ENCODE peak calls at places on chromosome 9, in six cellular contexts. C is fibroblast of the aortic adventitia, K is brain microvascular endothelial cell, N is astrocyte, U is GM12865, M is gastrocnemius medialis. F is an unnamed sample.

GRCh38 chr9:99027414-99027813 is 77.5 kb upstream of the TGFBR1 start:
- DNase-seq in C (no peak), K (no peak), N (no peak), U (no peak), M (no peak), F (no peak)

GRCh38 chr9:97500765-97501176 is 695 bp upstream of the TMOD1 start:
- DNase-seq in C (no peak), K (no peak), N (no peak), U (no peak), M (no peak), F (no peak)

GRCh38 chr9:22203371-22204138 is 194.4 kb upstream of the CDKN2B start:
- DNase-seq in C (peak), K (no peak), N (peak), U (no peak), M (no peak), F (no peak)

GRCh38 chr9:69324549-69325401 is at the start of gene ENTREP1:
- DNase-seq in C (peak), K (no peak), N (peak), U (no peak), M (peak), F (peak)

GRCh38 chr9:129491486-129491855 is 129.4 kb downstream of the C9orf50 start:
- DNase-seq in C (no peak), K (no peak), N (no peak), U (no peak), M (no peak), F (no peak)

GRCh38 chr9:88006511-88007290 is 32.4 kb upstream of the CDK20 start:
- DNase-seq in C (no peak), K (no peak), N (no peak), U (peak), M (no peak), F (no peak)

GRCh38 chr9:114497727-114498382 is 7.4 kb downstream of the WHRN start:
- DNase-seq in C (no peak), K (no peak), N (no peak), U (no peak), M (no peak), F (no peak)

GRCh38 chr9:122904466-122904822 is 715 bp downstream of the RC3H2 start:
- DNase-seq in C (peak), K (peak), N (peak), U (peak), M (no peak), F (peak)

GRCh38 chr9:96117398-96118060 is 184.4 kb downstream of the HSD17B3 start:
- DNase-seq in C (no peak), K (no peak), N (no peak), U (peak), M (no peak), F (no peak)

GRCh38 chr9:135047026-135047350 is 40.5 kb upstream of the OLFM1 start:
- DNase-seq in C (no peak), K (no peak), N (no peak), U (no peak), M (no peak), F (no peak)

GRCh38 chr9:22240619-22241018 is 206.0 kb upstream of the DMRTA1 start:
- DNase-seq in C (peak), K (peak), N (peak), U (peak), M (no peak), F (no peak)

GRCh38 chr9:89005323-89005722 is 14.1 kb downstream of the S1PR3 start:
- DNase-seq in C (no peak), K (no peak), N (no peak), U (no peak), M (no peak), F (no peak)

GRCh38 chr9:10212702-10213101 is 400.1 kb downstream of the PTPRD start:
- DNase-seq in C (no peak), K (no peak), N (no peak), U (no peak), M (no peak), F (no peak)

GRCh38 chr9:22238809-22239684 is 207.6 kb upstream of the DMRTA1 start:
- DNase-seq in C (peak), K (peak), N (peak), U (peak), M (no peak), F (no peak)

GRCh38 chr9:546797-547223 is 294.7 kb upstream of the DMRT1 start:
- DNase-seq in C (peak), K (no peak), N (peak), U (peak), M (peak), F (no peak)

GRCh38 chr9:120714846-120715231 is 569 bp upstream of the MEGF9 start:
- DNase-seq in C (no peak), K (no peak), N (no peak), U (no peak), M (peak), F (no peak)

GRCh38 chr9:93911871-93912554 is 43.1 kb downstream of the BARX1 start:
- DNase-seq in C (no peak), K (no peak), N (no peak), U (no peak), M (no peak), F (no peak)

GRCh38 chr9:14301006-14301405 is 12.9 kb downstream of the NFIB start:
- DNase-seq in C (no peak), K (no peak), N (no peak), U (no peak), M (no peak), F (no peak)

GRCh38 chr9:127437497-127438264 is 13.5 kb downstream of the ZNF79 start:
- DNase-seq in C (no peak), K (no peak), N (no peak), U (no peak), M (no peak), F (no peak)

GRCh38 chr9:64128572-64128971 is 1156.4 kb downstream of the FOXD4L5 start:
- DNase-seq in C (no peak), K (no peak), N (no peak), U (no peak), M (no peak), F (no peak)

GRCh38 chr9:130183133-130183762 is 11.0 kb downstream of the NCS1 start:
- DNase-seq in C (peak), K (no peak), N (peak), U (no peak), M (no peak), F (peak)

GRCh38 chr9:116157436-116158138 is 4.0 kb downstream of the PAPPA start:
- DNase-seq in C (peak), K (peak), N (no peak), U (no peak), M (no peak), F (peak)

GRCh38 chr9:93077811-93078210 is 18.2 kb upstream of the CARD19 start:
- DNase-seq in C (no peak), K (no peak), N (no peak), U (no peak), M (no peak), F (no peak)

GRCh38 chr9:31996331-31996730 is 388.1 kb upstream of the ACO1 start:
- DNase-seq in C (peak), K (no peak), N (no peak), U (no peak), M (no peak), F (no peak)

GRCh38 chr9:124423591-124423990 is 8.3 kb upstream of the PSMB7 start:
- DNase-seq in C (no peak), K (no peak), N (no peak), U (no peak), M (no peak), F (no peak)

GRCh38 chr9:136399176-136400037 is 563 bp downstream of the SNAPC4 start:
- DNase-seq in C (peak), K (peak), N (no peak), U (peak), M (no peak), F (no peak)

GRCh38 chr9:82764270-82764669 is 298.7 kb downstream of the RASEF start:
- DNase-seq in C (no peak), K (no peak), N (no peak), U (no peak), M (no peak), F (no peak)

GRCh38 chr9:8560560-8561525 is 761.3 kb upstream of the DMAC1 start:
- DNase-seq in C (no peak), K (no peak), N (no peak), U (no peak), M (no peak), F (no peak)

GRCh38 chr9:114694719-114695269 is 12.8 kb upstream of the TEX48 start:
- DNase-seq in C (no peak), K (no peak), N (no peak), U (peak), M (no peak), F (no peak)

GRCh38 chr9:104074876-104075275 is 19.2 kb upstream of the SMC2 start:
- DNase-seq in C (peak), K (peak), N (peak), U (no peak), M (no peak), F (peak)

GRCh38 chr9:81377310-81377709 is 312.0 kb downstream of the TLE1 start:
- DNase-seq in C (no peak), K (no peak), N (no peak), U (no peak), M (no peak), F (no peak)

GRCh38 chr9:110179734-110180133 is 28.2 kb downstream of the C9orf152 start:
- DNase-seq in C (peak), K (peak), N (peak), U (no peak), M (no peak), F (peak)

GRCh38 chr9:79701651-79702050 is 129.9 kb downstream of the TLE4 start:
- DNase-seq in C (no peak), K (no peak), N (no peak), U (no peak), M (no peak), F (no peak)

GRCh38 chr9:109880276-109881169 is 100.5 kb downstream of the PALM2AKAP2 start:
- DNase-seq in C (peak), K (peak), N (no peak), U (peak), M (no peak), F (no peak)

GRCh38 chr9:113154471-113154870 is 3.7 kb downstream of the SLC31A2 start:
- DNase-seq in C (peak), K (peak), N (peak), U (no peak), M (peak), F (peak)
- TF ChIP-seq CTCF in C (no peak), K (no peak), N (no peak), U (no peak), M (no peak), F (no peak)

DNA sequence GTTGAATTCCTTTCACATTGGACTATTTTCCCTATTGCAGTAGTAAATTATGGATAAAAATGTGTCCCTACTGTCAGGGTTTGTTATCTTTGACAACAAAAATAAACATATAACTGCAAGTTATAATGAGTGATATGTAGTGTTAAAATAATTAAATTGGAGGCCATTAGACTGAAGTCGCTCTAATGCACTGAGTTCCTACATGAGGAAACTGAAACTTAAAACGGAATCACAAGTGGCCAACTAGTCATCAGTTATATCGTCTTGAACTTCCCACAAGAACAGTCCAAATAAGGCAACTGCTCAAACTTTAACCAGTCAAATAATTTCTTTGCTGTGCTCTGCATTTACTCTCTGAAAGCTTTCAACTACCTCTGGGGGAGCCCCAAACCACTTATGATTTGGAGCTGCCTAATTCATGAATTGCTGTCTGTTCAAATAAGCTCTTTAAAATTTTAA is 2.1 kb upstream of the IFT74 start:
- DNase-seq in C (peak), K (no peak), N (no peak), U (peak), M (no peak), F (no peak)
- H3K4me3 ChIP-seq in C (no peak), K (no peak), N (no peak), U (no peak), M (no peak), F (no peak)

GRCh38 chr9:36844961-36845360 is 189.1 kb downstream of the PAX5 start:
- DNase-seq in C (no peak), K (no peak), N (no peak), U (no peak), M (no peak), F (no peak)

GRCh38 chr9:36848946-36849345 is 185.1 kb downstream of the PAX5 start:
- DNase-seq in C (no peak), K (no peak), N (no peak), U (no peak), M (no peak), F (no peak)

GRCh38 chr9:36847781-36848673 is 186.0 kb downstream of the PAX5 start:
- DNase-seq in C (no peak), K (no peak), N (peak), U (no peak), M (no peak), F (no peak)

GRCh38 chr9:36845844-36846243 is 188.2 kb downstream of the PAX5 start:
- DNase-seq in C (no peak), K (no peak), N (no peak), U (no peak), M (no peak), F (no peak)

DNA sequence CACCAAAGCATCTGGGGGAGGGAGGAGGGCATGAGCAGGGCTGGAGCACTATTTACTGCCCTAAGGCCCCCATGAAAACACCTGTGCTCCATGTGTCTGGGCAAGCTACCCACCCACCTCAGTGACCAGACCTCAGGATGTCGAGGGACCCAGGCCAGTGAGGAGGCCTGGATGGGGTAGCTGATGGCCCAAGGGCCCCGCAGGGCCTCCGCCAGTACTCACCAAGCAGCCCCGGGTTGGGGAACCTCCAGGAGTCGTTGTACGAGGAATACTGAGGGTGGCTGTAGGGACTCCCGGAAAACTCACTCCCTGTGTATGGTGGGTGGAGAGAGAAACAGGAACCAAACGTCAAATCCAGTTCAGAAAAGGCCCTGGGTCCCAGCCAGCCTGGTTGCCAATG is 187.4 kb downstream of the PAX5 start:
- DNase-seq in C (no peak), K (no peak), N (no peak), U (no peak), M (no peak), F (no peak)
- TF ChIP-seq CTCF in C (no peak), K (no peak), N (no peak), U (no peak), M (no peak), F (no peak)

DNA sequence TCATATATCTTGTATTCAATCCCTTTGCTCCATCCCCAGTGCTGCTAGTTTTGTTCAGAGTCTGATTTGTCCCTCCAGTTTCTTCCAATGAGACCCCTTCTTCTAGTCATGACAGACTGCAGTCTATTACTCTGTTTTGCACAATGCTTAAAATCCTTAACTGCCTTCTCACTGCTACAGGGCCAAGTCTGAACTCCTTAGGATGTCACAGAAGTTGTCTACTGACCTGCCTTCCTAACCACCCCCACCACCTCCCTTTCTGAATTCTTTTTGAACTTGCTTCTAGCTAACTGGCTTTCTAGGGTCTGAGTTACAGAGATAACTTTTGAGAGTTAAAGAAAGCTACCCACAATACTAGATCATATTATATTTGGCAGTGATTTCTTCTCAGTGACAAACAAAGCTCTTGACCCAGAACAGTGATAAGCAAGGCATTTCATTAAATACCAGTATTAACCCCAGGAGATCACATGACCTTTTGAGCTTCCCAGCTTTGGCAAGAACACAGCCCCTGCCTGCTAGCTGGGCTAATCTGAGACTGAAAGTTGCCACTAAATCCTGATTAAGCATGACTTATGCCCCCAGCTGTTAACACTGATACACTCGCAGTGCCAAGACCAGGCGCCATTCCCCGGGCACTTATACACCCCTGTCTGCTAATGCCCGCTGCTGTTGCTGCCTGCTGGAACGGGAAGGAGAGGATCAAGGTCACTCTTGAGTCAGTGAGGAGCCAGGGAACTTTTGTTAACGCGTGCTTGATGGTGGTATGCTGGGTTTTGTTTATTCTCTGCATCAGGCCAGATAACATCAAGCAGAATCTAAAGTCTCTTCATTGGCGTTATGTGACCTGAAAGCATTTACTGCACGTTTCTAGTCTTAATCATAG is 36.4 kb upstream of the ADAMTSL1 start:
- DNase-seq in C (peak), K (peak), N (peak), U (no peak), M (no peak), F (peak)
- H3K4me3 ChIP-seq in C (peak), K (peak), N (peak), U (no peak), M (peak), F (peak)

DNA sequence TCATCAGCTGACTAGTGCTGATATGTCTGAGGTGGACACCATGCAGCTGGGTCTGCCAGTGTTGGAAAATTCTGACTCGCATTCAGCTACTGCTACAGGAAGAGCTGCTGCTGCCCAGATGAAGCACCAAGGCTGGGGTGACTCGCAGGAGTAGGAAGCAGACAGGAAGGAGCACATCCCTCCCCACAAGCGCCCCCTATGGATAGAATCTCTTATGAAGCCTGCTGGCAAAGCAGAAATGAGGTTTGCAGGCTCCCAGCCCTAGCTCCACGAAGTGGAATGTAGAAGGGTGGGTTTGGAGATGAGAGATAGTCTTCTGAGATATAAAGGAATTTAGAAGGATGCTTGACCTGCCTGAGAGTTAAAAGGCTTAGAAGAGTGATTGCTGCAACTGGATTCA is 443.0 kb downstream of the ACTL7B start:
- DNase-seq in C (no peak), K (no peak), N (no peak), U (peak), M (no peak), F (no peak)
- TF ChIP-seq CTCF in C (no peak), K (no peak), N (no peak), U (no peak), M (no peak), F (no peak)

GRCh38 chr9:133959966-133960567 is 32.1 kb downstream of the VAV2 start:
- DNase-seq in C (no peak), K (no peak), N (no peak), U (no peak), M (no peak), F (no peak)
- H3K4me3 ChIP-seq in C (no peak), K (no peak), N (no peak), U (peak), M (no peak), F (no peak)

GRCh38 chr9:23841304-23841703 is 15.3 kb upstream of the ELAVL2 start:
- DNase-seq in C (no peak), K (no peak), N (no peak), U (no peak), M (no peak), F (no peak)

GRCh38 chr9:23842531-23843129 is 16.6 kb upstream of the ELAVL2 start:
- DNase-seq in C (no peak), K (no peak), N (no peak), U (no peak), M (no peak), F (no peak)
- TF ChIP-seq CTCF in C (no peak), K (no peak), N (peak), U (no peak), M (no peak), F (peak)

DNA sequence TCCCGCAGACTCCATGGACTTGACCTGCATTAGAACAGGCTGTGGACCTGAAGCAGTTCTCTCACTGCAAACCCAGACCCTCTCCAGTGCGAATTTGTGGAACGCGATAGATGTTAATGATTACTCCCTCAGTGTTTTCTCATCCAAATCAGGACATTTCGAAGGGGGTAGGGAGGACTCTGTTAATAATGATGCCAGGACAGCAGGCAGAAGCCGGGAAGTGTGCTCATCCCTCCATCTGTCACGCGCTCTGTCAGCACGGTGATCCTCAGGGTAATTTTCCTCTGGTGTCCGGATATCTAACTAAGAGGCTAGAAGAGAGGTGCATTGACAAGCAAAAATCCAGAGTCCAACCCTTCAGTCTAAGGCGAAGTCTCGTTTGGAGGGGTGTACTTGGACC is 18.8 kb downstream of the RAPGEF1 start:
- DNase-seq in C (no peak), K (no peak), N (no peak), U (no peak), M (no peak), F (no peak)
- H3K4me3 ChIP-seq in C (no peak), K (no peak), N (no peak), U (no peak), M (no peak), F (no peak)

GRCh38 chr9:137432687-137433348 is 8.3 kb downstream of the ENTPD8 start:
- DNase-seq in C (no peak), K (no peak), N (no peak), U (no peak), M (no peak), F (no peak)
- TF ChIP-seq CTCF in C (no peak), K (no peak), N (no peak), U (no peak), M (no peak), F (no peak)

DNA sequence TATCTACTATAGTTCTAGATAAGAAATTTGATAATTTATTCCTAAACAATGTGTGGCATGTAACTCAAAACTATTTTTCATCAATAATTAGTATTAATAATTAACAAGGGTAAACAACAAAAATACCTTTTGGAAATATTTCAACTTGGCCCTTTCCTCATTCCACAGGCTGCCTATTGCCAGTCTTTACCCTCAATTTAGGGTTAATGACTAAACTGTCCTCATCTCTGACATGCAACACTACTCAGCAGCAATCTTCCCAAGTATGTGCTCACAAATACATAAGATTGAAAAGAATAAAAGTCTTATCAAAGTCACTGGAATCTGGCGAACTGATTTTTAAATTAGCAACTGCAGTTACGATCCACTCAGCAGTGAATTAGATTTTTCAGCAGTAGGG is 153.6 kb downstream of the GLIS3 start:
- DNase-seq in C (no peak), K (no peak), N (no peak), U (no peak), M (no peak), F (no peak)
- H3K4me3 ChIP-seq in C (no peak), K (no peak), N (no peak), U (no peak), M (no peak), F (no peak)